ENCODE peak calls at places on chromosomes 13 and 19, in seven cellular contexts. G is cardiac muscle cell, D is Peyer's patch, T is fibroblast of lung, H is heart right ventricle, K is sigmoid colon, I is aorta. X is an unnamed sample.

GRCh38 chr13:110503037-110503901 is 58.3 kb downstream of the RAB20 start:
- DNase-seq in D (no peak), H (no peak), K (peak; percentile 72), G (no peak), I (peak; percentile 42), T (no peak), X (no peak)

GRCh38 chr19:41984961-41985360 is 9.1 kb downstream of the ATP1A3 start:
- DNase-seq in I (no peak), G (no peak), T (no peak), K (no peak), H (no peak), D (no peak), X (no peak)

GRCh38 chr13:36130542-36131214 is 504 bp downstream of the DCLK1 start:
- DNase-seq in H (peak; percentile 40), D (no peak), T (no peak), G (peak; percentile 38), I (peak; percentile 50), K (peak; percentile 71), X (no peak)

GRCh38 chr19:17049711-17050280 is 23.2 kb upstream of the CPAMD8 start:
- DNase-seq in H (no peak), I (no peak), T (peak; percentile 63), D (no peak), G (no peak), K (no peak), X (no peak)

GRCh38 chr13:28820099-28821051 is at the start of gene MTUS2:
- DNase-seq in I (peak; percentile 44), K (no peak), H (no peak), D (no peak), G (peak; percentile 44), T (no peak), X (no peak)

GRCh38 chr19:46659151-46660007 is 1.6 kb downstream of the DACT3 start:
- DNase-seq in H (peak; percentile 39), D (no peak), T (no peak), G (peak; percentile 91), K (peak; percentile 85), I (peak; percentile 72), X (no peak)

GRCh38 chr19:22945560-22945959 is 57.4 kb downstream of the ZNF728 start:
- DNase-seq in T (peak; percentile 38), G (peak; percentile 11), K (no peak), D (no peak), H (no peak), I (no peak), X (no peak)

GRCh38 chr13:27125357-27126282 is 46.0 kb downstream of the USP12 start:
- DNase-seq in H (no peak), T (no peak), G (peak; percentile 76), D (no peak), K (no peak), I (no peak), X (no peak)

DNA sequence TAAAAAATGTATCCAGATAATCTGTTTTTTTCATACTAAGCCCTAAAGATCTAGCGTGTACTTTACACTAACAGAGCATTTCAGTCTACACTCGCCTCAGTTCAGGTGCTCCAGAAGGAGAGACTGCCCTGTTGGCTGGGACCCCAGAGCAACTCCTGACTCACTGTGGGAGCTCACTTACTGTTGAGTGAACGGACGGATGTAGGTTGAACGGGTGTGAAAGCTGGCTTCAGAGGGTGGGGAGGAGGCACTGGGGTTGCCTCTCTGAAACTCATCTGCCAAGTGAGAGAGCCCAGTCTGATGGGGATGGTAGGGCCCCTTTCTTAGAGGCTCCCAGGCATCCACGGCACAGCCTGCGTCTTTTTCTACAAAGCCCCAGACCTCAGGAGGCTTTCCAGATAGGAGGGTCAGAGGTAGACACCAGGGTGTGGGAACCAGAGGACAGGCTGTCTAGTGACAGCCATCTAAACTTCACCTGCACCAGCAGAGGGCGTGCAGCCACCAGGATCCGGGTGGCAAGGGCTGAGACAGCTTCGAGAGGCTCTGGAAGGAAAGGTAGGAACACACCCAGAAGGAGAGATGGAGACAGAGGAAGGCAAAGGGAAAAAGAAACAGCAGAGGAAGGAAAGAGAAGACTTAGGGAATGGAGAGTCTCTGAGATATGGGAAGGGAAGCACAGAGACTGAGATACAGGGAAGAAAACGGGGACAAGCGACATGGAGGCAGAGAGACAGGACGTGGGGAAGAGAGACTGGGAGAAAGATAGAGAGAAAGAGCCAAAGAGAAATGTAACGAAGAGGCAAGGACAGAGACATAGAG is 3.7 kb downstream of the KASH5 start:
- DNase-seq in T (peak; percentile 59), K (peak; percentile 88), I (peak; percentile 86), G (peak; percentile 88), H (peak; percentile 80), D (peak; percentile 78), X (no peak)
- H3K27ac ChIP-seq in T (no peak overlapping the region), K (no peak overlapping the region), I (no peak overlapping the region), G (no peak overlapping the region), H (no peak overlapping the region), D (peak overlapping the region; percentile 8), X (no peak overlapping the region)

GRCh38 chr19:29629836-29630534 is 23.9 kb downstream of the POP4 start:
- DNase-seq in I (no peak), H (no peak), D (no peak), K (peak; percentile 15), T (no peak), G (no peak), X (no peak)
- H3K4me1 ChIP-seq in I (no peaks in the 10 kb centered on the region), H (no peaks in the 10 kb centered on the region), D (no peaks in the 10 kb centered on the region), K (no peaks in the 10 kb centered on the region), T (no peaks in the 10 kb centered on the region), G (peaks cover 6% of the 10 kb centered on the region), X (no peaks in the 10 kb centered on the region)

DNA sequence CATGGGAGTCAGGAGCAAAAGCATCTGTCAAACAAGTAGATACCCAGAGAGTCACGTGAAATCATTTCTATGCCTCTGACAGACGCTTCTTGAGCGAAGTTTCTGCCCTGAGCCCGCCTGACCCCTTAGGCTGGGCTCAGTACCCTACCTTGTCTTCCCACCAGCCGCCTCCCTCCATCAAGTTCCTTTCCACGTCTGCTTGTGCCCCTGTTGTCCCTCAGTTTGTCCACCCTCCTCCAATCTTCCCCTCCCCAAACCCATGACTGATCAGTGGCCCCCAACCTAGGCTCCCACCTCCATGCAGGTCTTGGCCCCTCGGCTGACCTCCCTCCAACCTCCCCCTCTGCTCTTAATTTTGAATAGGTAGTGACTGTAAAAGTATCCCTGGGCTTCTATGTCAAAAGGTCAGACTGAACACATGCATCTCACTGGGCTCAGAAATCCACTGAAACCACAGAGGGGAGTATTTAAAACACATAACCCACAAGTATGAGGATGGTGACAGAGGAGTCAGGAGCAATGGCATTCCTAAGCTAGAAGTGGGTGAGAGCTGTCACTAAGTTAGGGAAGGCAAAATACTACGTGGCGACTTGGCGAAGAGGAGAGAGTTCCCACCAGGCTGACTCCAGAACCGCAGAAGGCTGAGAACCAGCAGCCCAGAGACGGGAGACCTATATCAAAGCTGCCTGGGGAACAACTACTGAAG is 1.7 kb upstream of the ZNF446 start:
- DNase-seq in D (no peak), K (no peak), T (peak; percentile 61), H (no peak), G (no peak), I (no peak), X (no peak)
- H3K27ac ChIP-seq in D (peak overlapping the region; percentile 79), K (peak overlapping the region; percentile 93), T (peak overlapping the region; percentile 98), H (no peak overlapping the region), G (peak overlapping the region; percentile 89), I (no peak overlapping the region), X (no peak overlapping the region)

GRCh38 chr19:2187164-2187563 is 23.4 kb downstream of the DOT1L start:
- DNase-seq in D (no peak), G (no peak), T (no peak), K (no peak), I (no peak), H (no peak), X (no peak)
- H3K4me1 ChIP-seq in D (no peaks in the 10 kb centered on the region), G (peaks cover 60% of the 10 kb centered on the region), T (peaks cover 34% of the 10 kb centered on the region), K (peaks cover 48% of the 10 kb centered on the region), I (no peaks in the 10 kb centered on the region), H (peaks cover 52% of the 10 kb centered on the region), X (peaks cover 48% of the 10 kb centered on the region)

GRCh38 chr19:40256511-40256910 is 28.6 kb downstream of the AKT2 start:
- DNase-seq in H (no peak), G (no peak), D (no peak), I (no peak), K (no peak), T (no peak), X (no peak)
- H3K27ac ChIP-seq in H (no peak overlapping the region), G (no peak overlapping the region), D (no peak overlapping the region), I (no peak overlapping the region), K (no peak overlapping the region), T (no peak overlapping the region), X (peak overlapping the region; percentile 29)

DNA sequence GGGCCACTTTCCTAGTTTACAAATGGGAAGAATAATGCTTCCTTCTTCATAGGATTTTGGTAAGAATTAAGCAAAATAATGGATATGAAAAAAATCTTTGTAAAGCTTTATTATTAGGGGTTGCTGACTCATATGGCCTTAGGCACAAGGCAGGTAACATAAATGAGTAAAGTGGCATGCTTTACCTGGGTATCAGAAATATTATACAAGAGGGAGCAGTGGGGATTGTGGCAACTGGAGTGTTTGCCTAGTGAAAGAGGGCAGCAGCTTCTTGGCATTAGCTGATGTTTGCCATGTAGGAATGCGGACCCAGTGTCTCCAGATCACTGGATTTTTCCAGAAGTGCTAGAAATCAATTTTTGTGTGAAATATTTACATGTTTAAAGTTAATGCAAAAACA is 19.5 kb downstream of the WDFY2 start:
- DNase-seq in H (no peak), K (no peak), D (no peak), T (no peak), G (no peak), I (no peak), X (no peak)
- H3K4me1 ChIP-seq in H (no peaks in the 10 kb centered on the region), K (peaks cover 8% of the 10 kb centered on the region), D (no peaks in the 10 kb centered on the region), T (no peaks in the 10 kb centered on the region), G (peaks cover 6% of the 10 kb centered on the region), I (peaks cover 7% of the 10 kb centered on the region), X (peaks cover 64% of the 10 kb centered on the region)

GRCh38 chr13:40220299-40220935 is 446.0 kb downstream of the FOXO1 start:
- DNase-seq in D (no peak), H (no peak), T (peak; percentile 41), K (no peak), G (no peak), I (no peak), X (no peak)
- H3K27ac ChIP-seq in D (peak overlapping the region; percentile 71), H (no peak overlapping the region), T (no peak overlapping the region), K (peak overlapping the region; percentile 65), G (no peak overlapping the region), I (peak overlapping the region; percentile 11), X (peak overlapping the region; percentile 57)

GRCh38 chr13:45331981-45332830 is 8.8 kb downstream of the TPT1 start:
- DNase-seq in I (no peak), T (peak; percentile 61), K (no peak), G (no peak), H (no peak), D (no peak), X (no peak)

GRCh38 chr13:45331123-45331619 is 9.8 kb downstream of the TPT1 start:
- DNase-seq in T (no peak), I (no peak), H (no peak), G (no peak), D (no peak), K (no peak), X (no peak)

GRCh38 chr13:45333251-45333972 is 7.6 kb downstream of the TPT1 start:
- DNase-seq in K (no peak), D (no peak), H (no peak), G (no peak), I (no peak), T (no peak), X (no peak)

GRCh38 chr13:45333973-45334922 is 6.7 kb downstream of the TPT1 start:
- DNase-seq in G (no peak), H (no peak), D (peak; percentile 43), T (no peak), K (no peak), I (no peak), X (no peak)

DNA sequence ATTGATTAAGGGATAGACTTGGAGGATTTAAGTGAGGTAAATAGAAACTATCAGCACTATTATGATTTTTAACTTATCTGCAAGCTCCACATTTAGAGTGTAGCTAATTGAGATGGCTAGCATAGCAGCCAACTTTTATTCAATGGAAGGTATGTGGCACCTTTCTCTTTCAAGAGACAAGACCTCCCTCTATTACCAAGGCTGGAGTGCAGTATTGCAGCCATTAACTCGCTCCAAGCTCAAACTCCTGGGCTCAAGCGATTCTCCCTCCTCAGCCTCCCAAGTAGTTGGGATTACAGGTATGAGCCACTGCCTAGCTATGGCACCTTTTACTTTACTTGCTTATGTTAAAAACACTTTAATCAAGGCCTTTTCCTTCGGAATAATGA is 8.2 kb downstream of the TPT1 start:
- DNase-seq in I (no peak), K (no peak), G (no peak), D (no peak), T (no peak), H (no peak), X (no peak)
- H3K4me1 ChIP-seq in I (peaks cover 2% of the 10 kb centered on the region), K (peaks cover 35% of the 10 kb centered on the region), G (peaks cover 3% of the 10 kb centered on the region), D (peaks cover 5% of the 10 kb centered on the region), T (peaks cover 24% of the 10 kb centered on the region), H (peaks cover 41% of the 10 kb centered on the region), X (peaks cover 4% of the 10 kb centered on the region)

X was measured in esophagus squamous epithelium.